ENCODE peak calls at places on chromosomes 4 and X, in four cellular contexts. M is astrocyte of the cerebellum; Z is CD4-positive, alpha-beta memory T cell; I is AG09309. F is an unnamed sample.

GRCh38 chr4:94408549-94409374 is 43.0 kb upstream of the PDLIM5 start:
- DNase-seq in M (no peak), Z (no peak), I (no peak), F (no peak)

GRCh38 chrX:41824551-41824950 is 98.8 kb downstream of the CASK start:
- DNase-seq in Z (no peak), M (peak; percentile 28), I (no peak), F (no peak)

GRCh38 chrX:17788439-17788838 is 51.1 kb downstream of the SCML1 start:
- DNase-seq in M (peak; percentile 12), Z (peak; percentile 20), I (no peak), F (no peak)

GRCh38 chrX:72539822-72540221 is 32.8 kb downstream of the HDAC8 start:
- DNase-seq in Z (no peak), M (no peak), I (no peak), F (no peak)

GRCh38 chrX:40734956-40735317 is 405 bp downstream of the MED14 start:
- DNase-seq in M (no peak), Z (no peak), I (no peak), F (no peak)

GRCh38 chr4:185127021-185127925 is 15.8 kb upstream of the SLC25A4 start:
- DNase-seq in Z (peak; percentile 5), I (no peak), M (no peak), F (no peak)

GRCh38 chr4:141142423-141142822 is 9.2 kb upstream of the RNF150 start:
- DNase-seq in I (no peak), M (no peak), Z (no peak), F (no peak)

GRCh38 chrX:9873952-9874351 is 87.7 kb downstream of the SHROOM2 start:
- DNase-seq in I (no peak), M (no peak), Z (peak; percentile 16), F (peak; percentile 30)

GRCh38 chr4:74376888-74377483 is 12.0 kb downstream of the EREG start:
- DNase-seq in Z (peak; percentile 39), I (peak; percentile 41), M (peak; percentile 56), F (peak; percentile 24)

GRCh38 chrX:103101280-103102042 is 8.5 kb upstream of the NXF3 start:
- DNase-seq in Z (no peak), I (no peak), M (no peak), F (no peak)

GRCh38 chr4:150164956-150165355 is 86.7 kb downstream of the DCLK2 start:
- DNase-seq in M (no peak), Z (no peak), I (no peak), F (no peak)

GRCh38 chrX:150421816-150422215 is 58.7 kb downstream of the MAMLD1 start:
- DNase-seq in I (no peak), M (peak; percentile 38), Z (no peak), F (no peak)

GRCh38 chrX:69552512-69552911 is 48.4 kb downstream of the NALF2 start:
- DNase-seq in M (no peak), I (no peak), Z (no peak), F (no peak)

GRCh38 chrX:69551421-69552009 is 47.4 kb downstream of the NALF2 start:
- DNase-seq in I (no peak), M (no peak), Z (no peak), F (no peak)

GRCh38 chrX:69556094-69557011 is 52.2 kb downstream of the NALF2 start:
- DNase-seq in Z (no peak), I (no peak), M (no peak), F (no peak)

DNA sequence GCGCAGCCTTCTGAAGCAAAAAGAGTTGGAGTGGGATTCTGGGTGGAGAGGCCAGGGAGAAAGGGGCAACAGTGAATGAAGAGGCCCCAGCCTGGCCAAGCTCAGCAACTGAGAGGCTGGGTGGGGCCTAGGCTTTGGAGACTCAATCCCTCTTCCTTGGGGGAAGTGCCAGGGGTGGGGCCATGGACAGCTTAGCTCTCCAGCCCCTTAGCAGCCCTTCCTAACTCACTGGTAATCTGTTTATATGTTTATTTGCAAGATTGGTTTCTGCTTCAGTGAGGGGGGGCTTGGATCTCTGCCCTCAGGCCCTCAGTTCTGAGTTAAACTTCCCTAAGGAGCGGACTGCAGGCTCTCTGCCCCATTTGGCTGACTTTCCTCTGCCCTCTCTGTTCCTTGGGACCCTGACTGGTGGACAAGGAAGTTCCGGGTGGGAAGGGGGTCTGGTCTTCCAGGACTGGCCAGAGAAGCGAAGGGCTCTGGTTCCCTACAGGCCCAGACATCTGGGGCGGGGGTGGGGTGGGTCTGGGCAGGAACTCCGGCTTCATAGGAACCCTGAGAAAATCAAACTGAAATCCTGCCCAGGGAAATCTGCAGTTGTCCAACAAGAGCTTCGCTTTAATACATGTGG is 51.4 kb downstream of the NALF2 start:
- DNase-seq in Z (no peak), M (no peak), I (no peak), F (no peak)
- H3K4me3 ChIP-seq in Z (no peak overlapping the region), M (no peak overlapping the region), I (no peak overlapping the region), F (no peak overlapping the region)

DNA sequence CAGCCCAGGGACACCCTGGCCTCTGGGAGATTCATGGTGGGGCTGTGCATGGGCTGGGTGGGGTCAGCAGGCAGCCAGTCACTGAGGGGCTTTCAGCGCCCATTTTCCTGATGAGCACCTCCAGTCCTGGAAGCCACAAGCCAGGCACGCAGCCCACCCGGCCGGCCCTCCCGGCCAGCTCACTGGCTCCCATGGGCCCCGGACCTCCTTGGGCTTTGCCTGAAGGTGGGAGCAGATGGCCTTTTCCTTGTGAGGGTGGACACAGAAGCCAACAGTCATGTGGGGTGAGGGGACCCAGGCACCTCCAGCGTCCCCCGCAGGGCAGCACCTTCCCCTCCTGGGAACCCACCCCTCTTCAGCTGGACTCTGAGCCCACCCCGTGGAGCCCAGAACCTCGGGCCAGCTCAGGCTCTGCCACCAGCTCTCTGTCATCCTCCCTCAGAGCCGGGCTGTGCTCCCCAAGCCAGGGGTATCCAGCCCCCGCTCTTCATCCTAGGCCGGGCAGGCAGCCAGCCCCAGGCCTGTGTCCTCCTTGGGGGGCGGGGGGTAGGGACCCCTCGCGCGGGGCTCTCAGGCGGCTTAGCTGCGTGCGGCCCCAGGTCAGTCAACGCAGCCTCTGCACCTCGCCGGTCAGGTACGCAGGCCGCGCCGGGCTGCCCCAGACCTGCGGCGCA is 798 bp upstream of the FGFR3 start:
- DNase-seq in I (no peak), M (no peak), Z (no peak), F (no peak)
- H3K4me3 ChIP-seq in I (no peak overlapping the region), M (no peak overlapping the region), Z (no peak overlapping the region), F (no peak overlapping the region)

DNA sequence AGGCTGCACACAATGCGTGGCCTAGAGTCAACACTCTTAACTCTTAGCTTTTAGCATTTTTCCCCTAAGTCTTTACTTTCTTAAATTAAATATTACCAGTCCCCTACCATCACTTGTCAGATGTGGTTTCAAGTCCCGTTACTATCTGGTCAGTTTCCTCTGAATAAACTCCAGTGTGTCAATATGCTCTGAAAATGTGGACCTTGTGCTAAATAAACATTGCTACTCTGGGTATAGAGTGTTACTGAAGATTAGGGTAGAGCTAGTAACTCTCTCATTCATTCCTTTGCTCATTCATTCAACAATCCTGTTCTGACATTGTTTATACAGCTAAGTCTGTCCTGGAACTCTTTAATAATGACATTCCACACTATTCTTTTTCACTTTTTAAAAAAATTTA is 251.0 kb downstream of the MAPK10 start:
- DNase-seq in Z (no peak), I (no peak), M (no peak), F (no peak)
- H3K4me3 ChIP-seq in Z (no peak overlapping the region), I (no peak overlapping the region), M (no peak overlapping the region), F (no peak overlapping the region)

GRCh38 chr4:67549123-67549522 is 3.8 kb upstream of the CENPC start:
- DNase-seq in M (no peak), I (no peak), Z (peak; percentile 42), F (peak; percentile 42)
- H3K4me3 ChIP-seq in M (no peak overlapping the region), I (no peak overlapping the region), Z (no peak overlapping the region), F (no peak overlapping the region)

GRCh38 chr4:26987191-26987590 is 126.5 kb downstream of the STIM2 start:
- DNase-seq in I (no peak), M (no peak), Z (no peak), F (no peak)

GRCh38 chr4:26993967-26994366 is 133.3 kb downstream of the STIM2 start:
- DNase-seq in Z (no peak), I (no peak), M (no peak), F (no peak)

GRCh38 chr4:26992657-26993361 is 132.2 kb downstream of the STIM2 start:
- DNase-seq in I (peak; percentile 16), Z (no peak), M (peak; percentile 40), F (no peak)

GRCh38 chr4:26993541-26993940 is 132.9 kb downstream of the STIM2 start:
- DNase-seq in Z (no peak), M (no peak), I (no peak), F (no peak)

DNA sequence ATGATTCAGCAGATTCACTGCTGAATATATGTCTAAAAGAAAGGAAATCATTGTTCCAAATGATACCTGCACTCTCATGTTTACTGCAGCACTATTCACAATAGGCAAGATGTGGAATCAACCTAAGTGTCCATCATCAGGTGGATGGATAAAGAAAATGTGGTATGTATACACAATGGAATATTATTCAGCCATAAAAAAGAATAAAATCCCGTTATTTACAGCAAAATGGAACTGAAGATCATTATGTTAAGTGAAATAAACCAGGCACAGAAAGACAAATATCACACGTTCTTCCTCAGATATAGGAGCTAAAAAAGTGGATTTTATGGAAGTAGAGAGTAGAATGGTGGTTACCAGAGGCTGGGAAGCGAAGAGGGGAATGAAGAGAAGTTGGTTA is 130.4 kb downstream of the STIM2 start:
- DNase-seq in M (no peak), I (no peak), Z (no peak), F (no peak)
- H3K4me3 ChIP-seq in M (no peak overlapping the region), I (no peak overlapping the region), Z (no peak overlapping the region), F (no peak overlapping the region)

DNA sequence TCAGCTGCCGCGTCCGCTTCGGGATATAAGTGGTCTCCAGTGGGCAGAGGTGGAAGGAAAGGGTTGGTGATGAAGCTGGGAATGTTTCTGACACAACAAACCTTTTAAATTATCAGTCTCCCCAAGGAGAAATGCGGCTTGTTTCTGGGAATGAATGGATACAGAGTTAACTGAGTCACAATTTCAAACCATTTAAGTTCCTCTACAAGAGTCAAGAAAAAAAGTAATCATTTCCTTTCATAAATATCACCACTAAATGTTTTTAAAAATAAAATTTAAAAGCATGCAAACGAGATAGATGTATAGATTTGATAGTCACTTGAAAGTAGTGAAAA is 1.4 kb downstream of the GASK1B start:
- DNase-seq in M (no peak), I (no peak), Z (no peak), F (no peak)
- H3K4me3 ChIP-seq in M (no peak overlapping the region), I (peak overlapping the region; percentile 54), Z (no peak overlapping the region), F (no peak overlapping the region)

GRCh38 chr4:152784490-152785195 is 4.9 kb downstream of the ARFIP1 start:
- DNase-seq in M (no peak), I (peak; percentile 67), Z (no peak), F (peak; percentile 36)
- H3K4me3 ChIP-seq in M (no peak overlapping the region), I (no peak overlapping the region), Z (no peak overlapping the region), F (no peak overlapping the region)

GRCh38 chr4:1854752-1855151 is 1.2 kb downstream of the LETM1 start:
- DNase-seq in I (no peak), M (no peak), Z (no peak), F (no peak)
- H3K4me3 ChIP-seq in I (peak overlapping the region; percentile 90), M (peak overlapping the region; percentile 82), Z (peak overlapping the region; percentile 89), F (peak overlapping the region; percentile 74)

F was measured in Jurkat, Clone E6-1.